ENCODE peak calls at places on chromosomes 2 and 18, in four cellular contexts. J is Peyer's patch, C is MG63, H is cardiac muscle cell. F is an unnamed sample.

GRCh38 chr2:44946681-44947360 is 5.3 kb downstream of the SIX3 start:
- DNase-seq in J (no peak), C (no peak), H (no peak), F (no peak)

GRCh38 chr2:197941715-197942114 is 137.3 kb downstream of the PLCL1 start:
- DNase-seq in J (no peak), C (no peak), H (no peak), F (no peak)

GRCh38 chr2:218925434-218925833 is 34.0 kb upstream of the CDK5R2 start:
- DNase-seq in J (no peak), C (no peak), H (no peak), F (no peak)

GRCh38 chr2:9538000-9538507 is 17.6 kb downstream of the ADAM17 start:
- DNase-seq in J (no peak), C (no peak), H (no peak), F (no peak)

GRCh38 chr2:39093208-39093898 is 27.5 kb downstream of the SOS1 start:
- DNase-seq in J (no peak), C (no peak), H (no peak), F (no peak)

GRCh38 chr2:241818229-241818942 is 9.4 kb downstream of the NEU4 start:
- DNase-seq in J (peak; percentile 14), C (no peak), H (no peak), F (peak; percentile 40)

GRCh38 chr2:234989183-234989701 is 37.4 kb downstream of the SH3BP4 start:
- DNase-seq in J (no peak), C (peak; percentile 97), H (no peak), F (no peak)

GRCh38 chr2:40584432-40584831 is 132.5 kb upstream of the SLC8A1 start:
- DNase-seq in J (no peak), C (peak; percentile 3), H (no peak), F (no peak)

GRCh38 chr2:230660294-230661060 is 52.2 kb upstream of the CAB39 start:
- DNase-seq in J (peak; percentile 83), C (no peak), H (no peak), F (no peak)

GRCh38 chr18:44725300-44726096 is 44.8 kb downstream of the SETBP1 start:
- DNase-seq in J (peak; percentile 76), C (peak; percentile 17), H (no peak), F (peak; percentile 73)

GRCh38 chr2:99031481-99031880 is 95.5 kb upstream of the CRACDL start:
- DNase-seq in J (no peak), C (no peak), H (no peak), F (no peak)

GRCh38 chr2:70132244-70133126 is 45.2 kb downstream of the PCBP1 start:
- DNase-seq in J (peak; percentile 62), C (peak; percentile 70), H (no peak), F (peak; percentile 73)

GRCh38 chr2:176364578-176364977 is 95.3 kb downstream of the MTX2 start:
- DNase-seq in J (no peak), C (no peak), H (no peak), F (no peak)

GRCh38 chr2:237694423-237695194 is 67.2 kb downstream of the LRRFIP1 start:
- DNase-seq in J (peak; percentile 30), C (no peak), H (no peak), F (no peak)

GRCh38 chr2:236894791-236895190 is 190.9 kb upstream of the COPS8 start:
- DNase-seq in J (no peak), C (no peak), H (no peak), F (no peak)

GRCh38 chr2:149561309-149561926 is 26.2 kb downstream of the MMADHC start:
- DNase-seq in J (no peak), C (no peak), H (peak; percentile 52), F (no peak)

GRCh38 chr2:1910562-1911256 is 166.4 kb upstream of the PXDN start:
- DNase-seq in J (no peak), C (no peak), H (peak; percentile 66), F (peak; percentile 17)

GRCh38 chr18:49601211-49601610 is 39.4 kb downstream of the LIPG start:
- DNase-seq in J (no peak), C (no peak), H (no peak), F (no peak)

GRCh38 chr2:195656859-195657633 is at the start of gene SLC39A10:
- DNase-seq in J (peak; percentile 96), C (peak; percentile 92), H (peak; percentile 96), F (peak; percentile 99)

GRCh38 chr2:223865907-223866508 is 28.6 kb upstream of the AP1S3 start:
- DNase-seq in J (no peak), C (no peak), H (no peak), F (no peak)

GRCh38 chr2:1766851-1767771 is 22.8 kb upstream of the PXDN start:
- DNase-seq in J (no peak), C (no peak), H (no peak), F (no peak)

GRCh38 chr2:197576631-197577030 is 60.8 kb downstream of the MOB4 start:
- DNase-seq in J (no peak), C (peak; percentile 66), H (no peak), F (no peak)

GRCh38 chr2:172093416-172094318 is 8.4 kb downstream of the DLX1 start:
- DNase-seq in J (no peak), C (no peak), H (no peak), F (no peak)

GRCh38 chr2:234212534-234212933 is 162.0 kb downstream of the SPP2 start:
- DNase-seq in J (no peak), C (no peak), H (no peak), F (no peak)

GRCh38 chr2:237390235-237390634 is 23.7 kb downstream of the COL6A3 start:
- DNase-seq in J (no peak), C (no peak), H (no peak), F (no peak)

GRCh38 chr2:36530178-36530982 is 67.6 kb downstream of the FEZ2 start:
- DNase-seq in J (no peak), C (no peak), H (no peak), F (no peak)

GRCh38 chr2:219252084-219252483 is 959 bp upstream of the TUBA4B start:
- DNase-seq in J (no peak), C (no peak), H (no peak), F (no peak)

GRCh38 chr2:137190411-137191190 is 425.3 kb downstream of the THSD7B start:
- DNase-seq in J (no peak), C (no peak), H (peak; percentile 64), F (no peak)

GRCh38 chr18:59008302-59008974 is 131.2 kb upstream of the SEC11C start:
- DNase-seq in J (no peak), C (no peak), H (no peak), F (peak; percentile 44)

GRCh38 chr18:2979871-2980606 is 32.9 kb downstream of the LPIN2 start:
- DNase-seq in J (peak; percentile 44), C (no peak), H (no peak), F (no peak)
- H3K4me3 ChIP-seq in J (peak overlapping the region; percentile 54), C (no peak overlapping the region), H (no peak overlapping the region), F (no peak overlapping the region)

DNA sequence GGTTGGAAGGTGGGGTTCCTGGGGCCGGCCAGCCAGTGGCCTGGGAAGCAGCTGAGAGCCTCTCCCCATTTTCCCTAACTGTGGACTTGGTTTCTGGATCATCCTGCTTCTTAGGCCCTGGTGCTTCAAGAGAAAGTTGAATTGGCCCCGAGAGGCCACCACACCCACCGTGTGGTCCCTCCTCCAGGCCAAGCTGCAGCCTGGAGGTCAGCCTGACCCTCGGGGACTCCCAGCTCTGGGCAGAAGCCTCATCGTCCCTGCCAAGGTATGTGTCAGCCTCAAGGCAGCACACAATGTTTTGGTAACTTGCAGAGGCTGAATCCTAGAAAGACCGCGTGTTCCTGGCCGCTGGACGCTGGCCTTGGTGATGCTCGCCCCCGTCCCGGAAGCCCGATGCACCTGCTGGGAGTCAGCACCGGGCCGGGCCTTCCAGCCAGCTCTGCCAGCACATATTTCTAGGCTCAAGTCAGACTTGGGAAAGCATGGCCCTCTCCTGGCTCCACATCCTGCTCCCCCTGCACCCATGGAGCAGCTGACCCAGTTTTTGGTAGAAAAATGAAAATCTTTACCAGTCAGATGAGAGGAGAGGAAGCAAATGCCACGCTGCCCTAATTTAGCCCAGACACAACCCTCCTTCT is 72.6 kb downstream of the ACTR2 start:
- DNase-seq in J (no peak), C (peak; percentile 98), H (no peak), F (no peak)
- H3K4me3 ChIP-seq in J (no peak overlapping the region), C (no peak overlapping the region), H (no peak overlapping the region), F (no peak overlapping the region)

GRCh38 chr2:127681288-127681771 is 6.0 kb upstream of the LIMS2 start:
- DNase-seq in J (no peak), C (no peak), H (no peak), F (no peak)
- H3K4me3 ChIP-seq in J (peak overlapping the region; percentile 37), C (no peak overlapping the region), H (no peak overlapping the region), F (no peak overlapping the region)

GRCh38 chr18:47899107-47899840 is 31.2 kb downstream of the SMAD2 start:
- DNase-seq in J (no peak), C (no peak), H (no peak), F (no peak)

GRCh38 chr18:47898055-47898454 is 32.4 kb downstream of the SMAD2 start:
- DNase-seq in J (no peak), C (no peak), H (no peak), F (no peak)

GRCh38 chr18:47898696-47899095 is 31.8 kb downstream of the SMAD2 start:
- DNase-seq in J (no peak), C (no peak), H (no peak), F (no peak)

GRCh38 chr18:47903809-47904208 is 26.6 kb downstream of the SMAD2 start:
- DNase-seq in J (no peak), C (no peak), H (no peak), F (no peak)

GRCh38 chr18:47901624-47902362 is 28.7 kb downstream of the SMAD2 start:
- DNase-seq in J (no peak), C (no peak), H (no peak), F (no peak)
- H3K4me3 ChIP-seq in J (no peak overlapping the region), C (no peak overlapping the region), H (no peak overlapping the region), F (no peak overlapping the region)